ENCODE peak calls at places on chromosome 11, in ten cellular contexts. X is ovary, U is HL-60, L is GM23338, J is AG10803, Y is stomach, P is cardiac muscle cell, W is BJ, A is neural progenitor cell, R is cardiac fibroblast. Q is an unnamed sample.

GRCh38 chr11:107722671-107723070 is 10.8 kb upstream of the SLN start:
- DNase-seq in Y (no peak), R (no peak), L (no peak), A (no peak), U (no peak), W (no peak), X (no peak), J (no peak), P (no peak), Q (no peak)

GRCh38 chr11:75480185-75480889 is 45.4 kb downstream of the GDPD5 start:
- DNase-seq in R (no peak), J (no peak), Y (no peak), W (no peak), P (no peak), X (no peak), L (no peak), A (no peak), U (no peak), Q (no peak)

GRCh38 chr11:18522388-18522787 is 4.4 kb downstream of the TSG101 start:
- DNase-seq in R (peak; percentile 17), W (no peak), J (peak; percentile 3), L (peak; percentile 54), A (peak; percentile 9), P (no peak), X (no peak), U (no peak), Y (no peak), Q (no peak)

GRCh38 chr11:85682330-85683305 is 3.4 kb downstream of the CCDC89 start:
- DNase-seq in R (peak; percentile 49), L (no peak), A (no peak), U (no peak), Y (peak; percentile 35), W (no peak), P (no peak), X (peak; percentile 76), J (peak; percentile 61), Q (no peak)

GRCh38 chr11:105022998-105023397 is at the start of gene CASP5:
- DNase-seq in P (no peak), R (no peak), L (no peak), J (peak; percentile 13), W (no peak), U (no peak), Y (no peak), X (no peak), A (no peak), Q (no peak)

GRCh38 chr11:111400595-111400994 is 21.5 kb upstream of the POU2AF1 start:
- DNase-seq in R (no peak), P (no peak), J (no peak), W (no peak), L (no peak), Y (no peak), U (no peak), X (no peak), A (no peak), Q (no peak)

GRCh38 chr11:63244862-63245261 is 1.5 kb upstream of the SLC22A25 start:
- DNase-seq in R (no peak), X (no peak), A (no peak), L (no peak), W (no peak), P (no peak), J (no peak), U (no peak), Y (no peak), Q (no peak)

GRCh38 chr11:110747531-110747930 is 35.3 kb upstream of the ARHGAP20 start:
- DNase-seq in X (no peak), R (no peak), Y (no peak), P (no peak), A (no peak), U (no peak), J (no peak), L (no peak), W (no peak), Q (no peak)

GRCh38 chr11:128512478-128513127 is 74.8 kb downstream of the ETS1 start:
- DNase-seq in P (no peak), J (no peak), U (no peak), Y (no peak), R (peak; percentile 12), W (no peak), L (no peak), A (no peak), X (no peak), Q (no peak)

GRCh38 chr11:45473491-45473890 is 187.3 kb upstream of the SYT13 start:
- DNase-seq in P (no peak), W (no peak), Y (no peak), R (no peak), A (no peak), L (peak; percentile 21), J (no peak), U (no peak), X (no peak), Q (no peak)

GRCh38 chr11:42770444-42771065 is 541.2 kb upstream of the API5 start:
- DNase-seq in J (peak; percentile 26), P (peak; percentile 40), A (peak; percentile 56), Y (no peak), R (peak; percentile 39), W (no peak), L (peak; percentile 48), X (no peak), U (no peak), Q (no peak)

GRCh38 chr11:130894322-130895025 is 21.8 kb downstream of the SNX19 start:
- DNase-seq in X (peak; percentile 50), Y (peak; percentile 75), A (peak; percentile 84), L (peak; percentile 94), J (peak; percentile 67), U (peak; percentile 16), W (no peak), P (peak; percentile 77), R (peak; percentile 85), Q (no peak)

GRCh38 chr11:64610596-64610995 is 19.6 kb downstream of the SLC22A12 start:
- DNase-seq in J (no peak), P (no peak), R (no peak), W (no peak), A (no peak), U (no peak), L (no peak), Y (no peak), X (no peak), Q (no peak)

GRCh38 chr11:125092669-125093068 is 18.8 kb downstream of the TMEM218 start:
- DNase-seq in X (no peak), J (no peak), U (no peak), A (no peak), Y (no peak), P (no peak), R (no peak), L (no peak), W (no peak), Q (no peak)

GRCh38 chr11:35357893-35358292 is 61.5 kb downstream of the SLC1A2 start:
- DNase-seq in P (no peak), A (no peak), L (no peak), U (no peak), J (no peak), X (no peak), W (no peak), R (peak; percentile 40), Y (no peak), Q (no peak)

GRCh38 chr11:27304514-27304913 is 58.5 kb downstream of the CCDC34 start:
- DNase-seq in P (no peak), X (no peak), J (no peak), U (no peak), A (peak; percentile 20), L (peak; percentile 51), Y (no peak), R (no peak), W (no peak), Q (no peak)

GRCh38 chr11:67507242-67507890 is 596 bp downstream of the CDK2AP2 start:
- DNase-seq in U (no peak), L (peak; percentile 93), X (no peak), Y (peak; percentile 82), J (peak; percentile 64), A (peak; percentile 83), P (no peak), R (peak; percentile 83), W (no peak), Q (no peak)

GRCh38 chr11:112615238-112615637 is 346.0 kb upstream of the NCAM1 start:
- DNase-seq in U (no peak), L (no peak), X (no peak), Y (no peak), R (no peak), W (no peak), J (no peak), A (no peak), P (no peak), Q (no peak)

GRCh38 chr11:61370349-61371005 is 8.3 kb downstream of the TMEM138 start:
- DNase-seq in U (no peak), J (no peak), P (no peak), W (no peak), R (no peak), L (no peak), A (no peak), X (no peak), Y (no peak), Q (no peak)
- H3K4me3 ChIP-seq in U (no peak overlapping the region), J (no peak overlapping the region), P (no peak overlapping the region), W (no peak overlapping the region), R (no peak overlapping the region), L (no peak overlapping the region), A (no peak overlapping the region), X (no peak overlapping the region), Y (no peak overlapping the region), Q (no peak overlapping the region)

DNA sequence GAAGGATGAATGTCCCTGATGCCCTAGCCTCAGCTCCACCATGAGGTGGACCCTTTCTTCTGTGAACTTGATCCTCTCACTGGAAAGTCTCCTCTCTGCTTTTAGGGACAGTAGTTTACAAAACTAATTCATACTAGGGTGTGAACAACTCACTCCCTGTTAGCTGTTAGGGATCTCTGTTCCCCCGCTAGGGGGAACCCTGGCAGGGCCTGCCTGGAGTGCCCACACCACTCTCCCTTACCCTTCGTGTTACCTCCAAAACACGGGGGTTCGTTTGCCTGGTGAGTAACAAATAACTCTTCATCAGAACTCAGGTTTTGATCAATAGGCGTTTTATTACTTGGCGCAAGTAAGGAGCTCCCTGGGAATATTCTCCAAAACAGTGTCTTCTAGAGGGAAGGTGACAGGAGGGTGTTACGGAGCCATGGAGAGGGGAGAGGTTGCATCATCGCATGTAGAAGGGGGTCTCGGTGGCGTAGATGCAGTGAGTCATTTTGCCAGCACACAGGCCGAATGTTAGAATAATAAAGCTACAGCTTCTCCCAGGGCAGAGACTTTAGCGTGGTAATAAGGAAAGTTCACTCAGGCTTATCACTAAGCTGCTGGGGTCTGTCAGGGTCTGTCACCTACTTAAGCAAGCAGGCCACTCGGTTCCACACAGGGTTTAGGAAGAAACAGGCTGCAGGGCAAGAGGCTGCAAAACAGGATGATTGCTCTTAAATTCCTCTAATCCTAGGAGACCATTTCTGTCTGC is 45.8 kb downstream of the C11orf96 start:
- DNase-seq in R (peak; percentile 61), A (no peak), X (no peak), Y (no peak), P (peak; percentile 54), J (no peak), U (no peak), L (no peak), W (no peak), Q (no peak)
- TF ChIP-seq CTCF in R (peak; percentile 56), A (no peak), X (no peak), Y (no peak), P (peak; percentile 61), J (peak; percentile 58), U (no peak), L (peak; percentile 29), W (peak; percentile 49), Q (no peak)

GRCh38 chr11:119618208-119618909 is 110.6 kb downstream of the NECTIN1 start:
- DNase-seq in U (no peak), Y (no peak), X (no peak), R (peak; percentile 11), A (peak; percentile 46), W (no peak), L (no peak), J (no peak), P (no peak), Q (no peak)
- H3K4me3 ChIP-seq in U (no peak overlapping the region), Y (no peak overlapping the region), X (no peak overlapping the region), R (no peak overlapping the region), A (no peak overlapping the region), W (no peak overlapping the region), L (no peak overlapping the region), J (no peak overlapping the region), P (no peak overlapping the region), Q (no peak overlapping the region)

GRCh38 chr11:92969293-92969633 is 188 bp upstream of the MTNR1B start:
- DNase-seq in L (peak; percentile 50), J (no peak), A (no peak), R (no peak), P (no peak), U (no peak), W (no peak), Y (no peak), X (no peak), Q (no peak)
- TF ChIP-seq CTCF in L (peak; percentile 27), J (no peak), A (peak; percentile 19), R (no peak), P (no peak), U (no peak), W (no peak), Y (no peak), X (no peak), Q (no peak)

Q was measured in AG04449.